ENCODE peak calls at places on chromosomes 3 and 15, in five cellular contexts. One of them, this sample, is unnamed.

GRCh38 chr3:29245441-29245840 is 35.4 kb upstream of the RBMS3 start:
- DNase-seq in midbrain: no peak
- DNase-seq in breast epithelium: no peak
- DNase-seq in activated CD4-positive, alpha-beta T cell treated with anti-CD3 and anti-CD28 coated beads, Interleukin-2, amount 50 U/mL, for 4 hours: no peak
- DNase-seq in stimulated activated CD4-positive, alpha-beta T cell treated with anti-CD3 and anti-CD28 coated beads, Interleukin-1b, Interleukin-23, amount 100 ng/mL, for 24 hours: no peak
- DNase-seq in this sample: no peak

GRCh38 chr3:17573396-17573795 is 169.0 kb downstream of the TBC1D5 start:
- DNase-seq in midbrain: no peak
- DNase-seq in stimulated activated CD4-positive, alpha-beta T cell treated with anti-CD3 and anti-CD28 coated beads, Interleukin-1b, Interleukin-23, amount 100 ng/mL, for 24 hours: no peak
- DNase-seq in activated CD4-positive, alpha-beta T cell treated with anti-CD3 and anti-CD28 coated beads, Interleukin-2, amount 50 U/mL, for 4 hours: no peak
- DNase-seq in breast epithelium: no peak
- DNase-seq in this sample: peak

GRCh38 chr3:38171622-38172021 is 6.3 kb downstream of the OXSR1 start:
- DNase-seq in midbrain: no peak
- DNase-seq in stimulated activated CD4-positive, alpha-beta T cell treated with anti-CD3 and anti-CD28 coated beads, Interleukin-1b, Interleukin-23, amount 100 ng/mL, for 24 hours: no peak
- DNase-seq in breast epithelium: no peak
- DNase-seq in activated CD4-positive, alpha-beta T cell treated with anti-CD3 and anti-CD28 coated beads, Interleukin-2, amount 50 U/mL, for 4 hours: no peak
- DNase-seq in this sample: no peak

GRCh38 chr15:69056365-69056764 is 41.9 kb downstream of the NOX5 start:
- DNase-seq in stimulated activated CD4-positive, alpha-beta T cell treated with anti-CD3 and anti-CD28 coated beads, Interleukin-1b, Interleukin-23, amount 100 ng/mL, for 24 hours: no peak
- DNase-seq in breast epithelium: no peak
- DNase-seq in midbrain: no peak
- DNase-seq in activated CD4-positive, alpha-beta T cell treated with anti-CD3 and anti-CD28 coated beads, Interleukin-2, amount 50 U/mL, for 4 hours: no peak
- DNase-seq in this sample: no peak

GRCh38 chr3:172562881-172563835 is 39.9 kb upstream of the TNFSF10 start:
- DNase-seq in breast epithelium: no peak
- DNase-seq in activated CD4-positive, alpha-beta T cell treated with anti-CD3 and anti-CD28 coated beads, Interleukin-2, amount 50 U/mL, for 4 hours: peak
- DNase-seq in midbrain: no peak
- DNase-seq in stimulated activated CD4-positive, alpha-beta T cell treated with anti-CD3 and anti-CD28 coated beads, Interleukin-1b, Interleukin-23, amount 100 ng/mL, for 24 hours: no peak
- DNase-seq in this sample: no peak

GRCh38 chr3:194691481-194692281 is 6.0 kb downstream of the FAM43A start:
- DNase-seq in stimulated activated CD4-positive, alpha-beta T cell treated with anti-CD3 and anti-CD28 coated beads, Interleukin-1b, Interleukin-23, amount 100 ng/mL, for 24 hours: no peak
- DNase-seq in activated CD4-positive, alpha-beta T cell treated with anti-CD3 and anti-CD28 coated beads, Interleukin-2, amount 50 U/mL, for 4 hours: no peak
- DNase-seq in midbrain: no peak
- DNase-seq in breast epithelium: no peak
- DNase-seq in this sample: no peak

GRCh38 chr3:4721511-4721911 is 228.4 kb downstream of the ITPR1 start:
- DNase-seq in stimulated activated CD4-positive, alpha-beta T cell treated with anti-CD3 and anti-CD28 coated beads, Interleukin-1b, Interleukin-23, amount 100 ng/mL, for 24 hours: no peak
- DNase-seq in midbrain: no peak
- DNase-seq in breast epithelium: no peak
- DNase-seq in activated CD4-positive, alpha-beta T cell treated with anti-CD3 and anti-CD28 coated beads, Interleukin-2, amount 50 U/mL, for 4 hours: no peak
- DNase-seq in this sample: no peak

GRCh38 chr3:58116161-58116955 is 94.4 kb downstream of the DNASE1L3 start:
- DNase-seq in activated CD4-positive, alpha-beta T cell treated with anti-CD3 and anti-CD28 coated beads, Interleukin-2, amount 50 U/mL, for 4 hours: peak
- DNase-seq in stimulated activated CD4-positive, alpha-beta T cell treated with anti-CD3 and anti-CD28 coated beads, Interleukin-1b, Interleukin-23, amount 100 ng/mL, for 24 hours: no peak
- DNase-seq in breast epithelium: no peak
- DNase-seq in midbrain: no peak
- DNase-seq in this sample: peak

GRCh38 chr15:91116379-91117067 is 16.5 kb downstream of the SV2B start:
- DNase-seq in stimulated activated CD4-positive, alpha-beta T cell treated with anti-CD3 and anti-CD28 coated beads, Interleukin-1b, Interleukin-23, amount 100 ng/mL, for 24 hours: no peak
- DNase-seq in midbrain: no peak
- DNase-seq in breast epithelium: no peak
- DNase-seq in activated CD4-positive, alpha-beta T cell treated with anti-CD3 and anti-CD28 coated beads, Interleukin-2, amount 50 U/mL, for 4 hours: no peak
- DNase-seq in this sample: peak

GRCh38 chr3:39216176-39216790 is 23.9 kb upstream of the XIRP1 start:
- DNase-seq in stimulated activated CD4-positive, alpha-beta T cell treated with anti-CD3 and anti-CD28 coated beads, Interleukin-1b, Interleukin-23, amount 100 ng/mL, for 24 hours: no peak
- DNase-seq in midbrain: no peak
- DNase-seq in breast epithelium: no peak
- DNase-seq in activated CD4-positive, alpha-beta T cell treated with anti-CD3 and anti-CD28 coated beads, Interleukin-2, amount 50 U/mL, for 4 hours: no peak
- DNase-seq in this sample: peak

GRCh38 chr15:34124656-34125055 is 22.8 kb downstream of the PGBD4 start:
- DNase-seq in breast epithelium: no peak
- DNase-seq in stimulated activated CD4-positive, alpha-beta T cell treated with anti-CD3 and anti-CD28 coated beads, Interleukin-1b, Interleukin-23, amount 100 ng/mL, for 24 hours: no peak
- DNase-seq in activated CD4-positive, alpha-beta T cell treated with anti-CD3 and anti-CD28 coated beads, Interleukin-2, amount 50 U/mL, for 4 hours: no peak
- DNase-seq in midbrain: no peak
- DNase-seq in this sample: no peak

GRCh38 chr3:142027295-142027694 is 122.0 kb downstream of the TFDP2 start:
- DNase-seq in midbrain: no peak
- DNase-seq in stimulated activated CD4-positive, alpha-beta T cell treated with anti-CD3 and anti-CD28 coated beads, Interleukin-1b, Interleukin-23, amount 100 ng/mL, for 24 hours: no peak
- DNase-seq in activated CD4-positive, alpha-beta T cell treated with anti-CD3 and anti-CD28 coated beads, Interleukin-2, amount 50 U/mL, for 4 hours: no peak
- DNase-seq in breast epithelium: no peak
- DNase-seq in this sample: no peak

GRCh38 chr3:171028025-171028778 is 1.7 kb upstream of the SLC2A2 start:
- DNase-seq in activated CD4-positive, alpha-beta T cell treated with anti-CD3 and anti-CD28 coated beads, Interleukin-2, amount 50 U/mL, for 4 hours: peak
- DNase-seq in breast epithelium: no peak
- DNase-seq in stimulated activated CD4-positive, alpha-beta T cell treated with anti-CD3 and anti-CD28 coated beads, Interleukin-1b, Interleukin-23, amount 100 ng/mL, for 24 hours: no peak
- DNase-seq in midbrain: peak
- DNase-seq in this sample: no peak

GRCh38 chr15:33243869-33244268 is 49.4 kb upstream of the FMN1 start:
- DNase-seq in stimulated activated CD4-positive, alpha-beta T cell treated with anti-CD3 and anti-CD28 coated beads, Interleukin-1b, Interleukin-23, amount 100 ng/mL, for 24 hours: no peak
- DNase-seq in midbrain: no peak
- DNase-seq in activated CD4-positive, alpha-beta T cell treated with anti-CD3 and anti-CD28 coated beads, Interleukin-2, amount 50 U/mL, for 4 hours: no peak
- DNase-seq in breast epithelium: no peak
- DNase-seq in this sample: no peak

This sample was measured in GM18507.